ENCODE peak calls at places on chromosomes 5 and 9, in six cellular contexts. L is Calu3, U is coronary artery, Q is RWPE1, Y is T-helper 1 cell, Z is GM12891. H is an unnamed sample.

GRCh38 chr5:54357371-54358058 is 47.1 kb upstream of the ARL15 start:
- DNase-seq in Z (no peak), L (no peak), Y (no peak), Q (no peak), U (no peak), H (peak; percentile 32)

GRCh38 chr5:112004867-112005532 is 248.0 kb upstream of the NREP start:
- DNase-seq in Z (no peak), L (no peak), U (no peak), Q (no peak), Y (no peak), H (no peak)

GRCh38 chr9:89382026-89382986 is 64.0 kb downstream of the SECISBP2 start:
- DNase-seq in Y (no peak), L (no peak), Z (no peak), Q (no peak), U (no peak), H (no peak)

GRCh38 chr9:127572961-127573727 is 38.9 kb upstream of the STXBP1 start:
- DNase-seq in Q (no peak), Z (no peak), U (no peak), Y (no peak), L (no peak), H (no peak)

GRCh38 chr5:118679123-118679940 is 309.0 kb downstream of the DTWD2 start:
- DNase-seq in Z (no peak), Y (no peak), Q (no peak), L (no peak), U (no peak), H (no peak)

GRCh38 chr5:109567374-109568044 is 122.2 kb upstream of the MAN2A1 start:
- DNase-seq in Z (no peak), L (no peak), Q (peak; percentile 12), U (no peak), Y (no peak), H (no peak)

GRCh38 chr5:169052207-169052606 is 248.7 kb downstream of the SLIT3 start:
- DNase-seq in L (no peak), Y (no peak), Q (no peak), U (no peak), Z (no peak), H (no peak)

GRCh38 chr5:57939771-57940170 is 457.2 kb upstream of the ACTBL2 start:
- DNase-seq in U (no peak), Q (no peak), Y (no peak), L (no peak), Z (no peak), H (no peak)

GRCh38 chr9:123615381-123615780 is 259.4 kb downstream of the CRB2 start:
- DNase-seq in L (no peak), Q (no peak), Z (no peak), U (no peak), Y (no peak), H (no peak)

GRCh38 chr5:68406767-68407232 is 191.2 kb downstream of the PIK3R1 start:
- DNase-seq in Y (no peak), Q (no peak), L (peak; percentile 20), Z (peak; percentile 30), U (no peak), H (no peak)

GRCh38 chr5:10555134-10555733 is 8.6 kb upstream of the ANKRD33B start:
- DNase-seq in U (no peak), L (peak; percentile 31), Q (peak; percentile 73), Z (no peak), Y (no peak), H (no peak)

GRCh38 chr5:69188811-69189161 is 597 bp upstream of the CENPH start:
- DNase-seq in L (no peak), U (no peak), Y (no peak), Z (no peak), Q (peak; percentile 36), H (no peak)

GRCh38 chr5:170630711-170631141 is 126.9 kb downstream of the KCNIP1 start:
- DNase-seq in U (no peak), L (no peak), Q (no peak), Z (no peak), Y (no peak), H (peak; percentile 50)